ENCODE peak calls at places on chromosomes 5 and 9, in four cellular contexts. S is suprapubic skin, X is heart left ventricle, K is gastrocnemius medialis. Z is an unnamed sample.

GRCh38 chr5:94353605-94354004 is 264.8 kb downstream of the KIAA0825 start:
- DNase-seq in S (no peak), X (no peak), K (no peak), Z (no peak)

GRCh38 chr5:40572359-40572758 is 107.4 kb upstream of the PTGER4 start:
- DNase-seq in S (no peak), X (no peak), K (no peak), Z (no peak)

GRCh38 chr9:21764736-21765245 is 37.6 kb upstream of the MTAP start:
- DNase-seq in S (no peak), X (no peak), K (no peak), Z (no peak)

GRCh38 chr5:113922343-113922742 is 408.8 kb downstream of the YTHDC2 start:
- DNase-seq in S (no peak), X (no peak), K (no peak), Z (no peak)

GRCh38 chr5:147483197-147483790 is 26.6 kb downstream of the DPYSL3 start:
- DNase-seq in S (no peak), X (no peak), K (no peak), Z (no peak)

GRCh38 chr5:56640763-56641406 is 174.5 kb upstream of the MAP3K1 start:
- DNase-seq in S (no peak), X (peak), K (peak), Z (peak)

GRCh38 chr9:132519033-132519432 is 63.4 kb upstream of the BARHL1 start:
- DNase-seq in S (no peak), X (no peak), K (no peak), Z (no peak)

GRCh38 chr5:96962540-96962991 is 26.7 kb downstream of the LNPEP start:
- DNase-seq in S (no peak), X (no peak), K (no peak), Z (no peak)

GRCh38 chr5:146466521-146467349 is 19.6 kb downstream of the TCERG1 start:
- DNase-seq in S (no peak), X (no peak), K (no peak), Z (no peak)

GRCh38 chr9:133131506-133131905 is 10.5 kb upstream of the RALGDS start:
- DNase-seq in S (no peak), X (no peak), K (peak), Z (no peak)

GRCh38 chr5:124744170-124744911 is 2.1 kb downstream of the ZNF608 start:
- DNase-seq in S (no peak), X (peak), K (peak), Z (peak)

GRCh38 chr5:180470966-180471582 is 23.1 kb upstream of the CNOT6 start:
- DNase-seq in S (peak), X (no peak), K (peak), Z (peak)

GRCh38 chr9:125255781-125256391 is 5.7 kb upstream of the GAPVD1 start:
- DNase-seq in S (no peak), X (no peak), K (no peak), Z (no peak)

GRCh38 chr5:132867046-132867451 is 607 bp downstream of the UQCRQ start:
- DNase-seq in S (no peak), X (no peak), K (no peak), Z (no peak)

GRCh38 chr9:79858509-79858908 is 286.7 kb downstream of the TLE4 start:
- DNase-seq in S (no peak), X (no peak), K (no peak), Z (no peak)

GRCh38 chr9:120735415-120736126 is 21.3 kb upstream of the MEGF9 start:
- DNase-seq in S (no peak), X (peak), K (peak), Z (peak)

GRCh38 chr9:37970301-37971106 is 66.6 kb upstream of the SLC25A51 start:
- DNase-seq in S (no peak), X (peak), K (no peak), Z (peak)

GRCh38 chr9:34267660-34268059 is 61.4 kb downstream of the KIF24 start:
- DNase-seq in S (no peak), X (no peak), K (no peak), Z (no peak)

GRCh38 chr5:107849118-107849517 is 178.4 kb upstream of the EFNA5 start:
- DNase-seq in S (no peak), X (no peak), K (no peak), Z (no peak)

GRCh38 chr9:7970666-7971335 is 171.2 kb upstream of the DMAC1 start:
- DNase-seq in S (no peak), X (no peak), K (no peak), Z (no peak)

GRCh38 chr5:170484459-170484831 is 19.4 kb upstream of the KCNIP1 start:
- DNase-seq in S (no peak), X (no peak), K (no peak), Z (no peak)

GRCh38 chr5:138701678-138702077 is 51.5 kb upstream of the CTNNA1 start:
- DNase-seq in S (no peak), X (no peak), K (no peak), Z (no peak)

GRCh38 chr5:36147681-36148080 is 4.0 kb downstream of the LMBRD2 start:
- DNase-seq in S (no peak), X (no peak), K (no peak), Z (no peak)

GRCh38 chr5:151528996-151529395 is 62.1 kb downstream of the FAT2 start:
- DNase-seq in S (no peak), X (no peak), K (no peak), Z (no peak)

GRCh38 chr9:112548836-112549235 is 62.2 kb downstream of the KIAA1958 start:
- DNase-seq in S (no peak), X (no peak), K (no peak), Z (no peak)

GRCh38 chr9:95891067-95891466 is 15.6 kb downstream of the ERCC6L2 start:
- DNase-seq in S (no peak), X (no peak), K (no peak), Z (no peak)

GRCh38 chr9:70574222-70574837 is 159.9 kb upstream of the KLF9 start:
- DNase-seq in S (no peak), X (no peak), K (no peak), Z (no peak)

GRCh38 chr5:39555788-39556187 is 131.0 kb upstream of the DAB2 start:
- DNase-seq in S (no peak), X (no peak), K (no peak), Z (no peak)

GRCh38 chr9:72363226-72363625 is 1.8 kb downstream of the ZFAND5 start:
- DNase-seq in S (no peak), X (no peak), K (no peak), Z (no peak)

GRCh38 chr9:109166171-109166770 is 778 bp downstream of the FRRS1L start:
- DNase-seq in S (no peak), X (no peak), K (no peak), Z (no peak)
- H3K4me3 ChIP-seq in S (peak), X (no peak), K (no peak), Z (no peak)

GRCh38 chr5:136080483-136081180 is 51.8 kb downstream of the TGFBI start:
- DNase-seq in S (peak), X (peak), K (peak), Z (peak)
- TF ChIP-seq POLR2A in S (no peak), X (no peak), K (peak), Z (no peak)

DNA sequence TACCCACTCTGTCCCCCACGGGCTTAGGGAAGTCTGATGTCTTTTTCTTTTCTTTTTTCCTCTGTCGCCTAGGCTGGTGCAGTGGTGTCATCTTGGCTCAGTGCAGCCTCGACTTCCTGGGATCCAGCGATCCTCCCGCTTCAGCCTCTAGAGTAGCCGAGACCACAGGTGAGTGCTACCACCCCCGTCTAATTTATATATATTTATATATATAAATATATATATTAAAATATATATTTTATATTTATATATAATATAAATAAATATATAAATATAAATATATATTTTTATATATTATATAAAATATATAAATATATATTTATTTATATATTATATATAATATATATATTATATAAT is 3.3 kb upstream of the ANXA2R start:
- DNase-seq in S (no peak), X (no peak), K (no peak), Z (no peak)
- H3K4me3 ChIP-seq in S (peak), X (peak), K (peak), Z (peak)

DNA sequence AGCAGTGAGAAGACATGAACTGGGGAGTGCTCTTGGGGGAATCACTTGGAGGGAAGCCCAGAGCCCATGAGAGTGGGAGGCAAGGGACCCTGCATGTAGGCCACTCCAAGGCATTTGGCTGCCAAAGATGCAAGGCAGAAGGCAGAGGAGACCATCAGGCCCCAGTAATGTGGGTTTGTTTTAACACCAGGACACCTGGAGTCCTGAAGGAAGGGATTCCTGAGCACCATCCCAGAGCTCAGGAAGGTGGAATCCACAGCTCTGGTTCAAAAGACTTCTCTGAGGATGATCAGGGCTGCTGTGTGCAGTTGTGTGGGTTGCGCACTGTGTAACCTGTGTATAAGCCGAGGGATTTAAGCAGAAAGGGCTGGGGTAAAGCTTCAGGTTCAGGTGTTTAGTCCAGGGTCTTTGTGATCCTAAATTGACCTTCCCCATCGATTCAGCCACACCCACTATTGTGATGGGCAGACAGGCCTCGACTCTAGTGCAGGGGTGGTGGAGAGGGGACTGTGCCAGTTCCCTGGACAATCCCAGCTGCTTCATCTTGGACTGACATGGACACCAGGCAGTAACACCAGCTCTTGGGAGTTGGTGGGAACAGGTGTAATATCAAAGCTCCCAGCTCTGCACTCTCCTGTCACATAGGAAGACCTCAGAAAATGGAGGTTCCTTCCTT is 11.0 kb downstream of the B4GALT7 start:
- DNase-seq in S (no peak), X (no peak), K (no peak), Z (no peak)
- TF ChIP-seq POLR2A in S (no peak), X (no peak), K (no peak), Z (no peak)

Z was measured in spleen.